ENCODE peak calls at places on chromosomes 11 and 22, in nine cellular contexts. L, H, J, F, W, G, A, D and Z are unnamed samples.

GRCh38 chr11:116851631-116852030 is 14.2 kb upstream of the APOA1 start:
- DNase-seq in L (no peak), H (no peak), J (no peak), F (peak; percentile 26), W (no peak), G (no peak), A (no peak), D (no peak), Z (peak; percentile 72)

GRCh38 chr22:19524170-19525115 is at the start of gene CLDN5:
- DNase-seq in L (no peak), H (no peak), J (no peak), F (peak; percentile 21), W (peak; percentile 53), G (no peak), A (no peak), D (no peak), Z (no peak)

GRCh38 chr11:120043323-120043945 is 94.5 kb downstream of the TRIM29 start:
- DNase-seq in L (no peak), H (no peak), J (no peak), F (no peak), W (peak; percentile 47), G (no peak), A (no peak), D (no peak), Z (no peak)

GRCh38 chr11:92457250-92457649 is 232.6 kb downstream of the FAT3 start:
- DNase-seq in L (no peak), H (peak; percentile 2), J (peak; percentile 68), F (peak; percentile 60), W (no peak), G (no peak), A (no peak), D (no peak), Z (no peak)

GRCh38 chr11:129489254-129489653 is 113.6 kb downstream of the BARX2 start:
- DNase-seq in L (no peak), H (no peak), J (no peak), F (no peak), W (no peak), G (no peak), A (no peak), D (no peak), Z (no peak)

GRCh38 chr11:86869531-86869930 is 69.2 kb downstream of the PRSS23 start:
- DNase-seq in L (no peak), H (no peak), J (no peak), F (no peak), W (no peak), G (no peak), A (no peak), D (no peak), Z (no peak)

GRCh38 chr11:77411238-77411637 is 62.7 kb downstream of the PAK1 start:
- DNase-seq in L (no peak), H (peak; percentile 24), J (peak; percentile 23), F (peak; percentile 36), W (no peak), G (no peak), A (peak; percentile 2), D (no peak), Z (peak; percentile 4)

GRCh38 chr22:38137876-38138687 is 27.6 kb upstream of the BAIAP2L2 start:
- DNase-seq in L (no peak), H (no peak), J (no peak), F (no peak), W (peak; percentile 37), G (no peak), A (no peak), D (no peak), Z (no peak)

GRCh38 chr11:46658259-46658658 is 40.9 kb downstream of the ATG13 start:
- DNase-seq in L (no peak), H (peak; percentile 87), J (peak; percentile 73), F (peak; percentile 68), W (peak; percentile 67), G (no peak), A (no peak), D (no peak), Z (no peak)

GRCh38 chr11:119205080-119205479 is 1.1 kb upstream of the CBL start:
- DNase-seq in L (no peak), H (no peak), J (no peak), F (no peak), W (peak; percentile 65), G (no peak), A (no peak), D (no peak), Z (no peak)

GRCh38 chr11:43341159-43341558 is 17.6 kb upstream of the TTC17 start:
- DNase-seq in L (no peak), H (no peak), J (no peak), F (no peak), W (no peak), G (no peak), A (no peak), D (no peak), Z (no peak)

GRCh38 chr11:70611890-70612289 is 213.6 kb downstream of the CTTN start:
- DNase-seq in L (no peak), H (no peak), J (no peak), F (no peak), W (no peak), G (no peak), A (no peak), D (no peak), Z (peak; percentile 43)

GRCh38 chr22:40305625-40306024 is 40.7 kb upstream of the ADSL start:
- DNase-seq in L (no peak), H (no peak), J (no peak), F (no peak), W (no peak), G (no peak), A (no peak), D (no peak), Z (no peak)

GRCh38 chr11:36057372-36058045 is 113.6 kb downstream of the LDLRAD3 start:
- DNase-seq in L (no peak), H (peak; percentile 46), J (peak; percentile 86), F (no peak), W (peak; percentile 74), G (no peak), A (no peak), D (no peak), Z (no peak)

GRCh38 chr11:121864660-121865059 is 251.4 kb downstream of the BLID start:
- DNase-seq in L (no peak), H (no peak), J (no peak), F (no peak), W (no peak), G (no peak), A (no peak), D (no peak), Z (no peak)

GRCh38 chr22:49935561-49935960 is 17.1 kb downstream of the CRELD2 start:
- DNase-seq in L (no peak), H (no peak), J (peak; percentile 64), F (no peak), W (no peak), G (no peak), A (no peak), D (no peak), Z (no peak)

GRCh38 chr11:126514061-126514713 is 158.7 kb downstream of the ST3GAL4 start:
- DNase-seq in L (no peak), H (peak; percentile 32), J (no peak), F (no peak), W (no peak), G (no peak), A (no peak), D (no peak), Z (no peak)

GRCh38 chr11:113193894-113194293 is 120.5 kb upstream of the TTC12 start:
- DNase-seq in L (no peak), H (peak; percentile 33), J (no peak), F (peak; percentile 52), W (no peak), G (no peak), A (no peak), D (no peak), Z (no peak)

GRCh38 chr11:12109591-12110196 is 696 bp upstream of the MICAL2 start:
- DNase-seq in L (no peak), H (no peak), J (no peak), F (no peak), W (no peak), G (no peak), A (no peak), D (no peak), Z (no peak)

GRCh38 chr11:10528121-10528520 is 12.9 kb downstream of the RNF141 start:
- DNase-seq in L (no peak), H (peak; percentile 29), J (no peak), F (no peak), W (no peak), G (no peak), A (no peak), D (no peak), Z (no peak)

GRCh38 chr11:75896843-75897419 is 81.9 kb downstream of the UVRAG start:
- DNase-seq in L (peak; percentile 12), H (peak; percentile 56), J (peak; percentile 54), F (peak; percentile 40), W (no peak), G (peak; percentile 70), A (no peak), D (peak; percentile 16), Z (peak; percentile 39)

GRCh38 chr11:17988465-17988864 is 24.4 kb downstream of the SERGEF start:
- DNase-seq in L (no peak), H (no peak), J (no peak), F (no peak), W (no peak), G (no peak), A (no peak), D (no peak), Z (no peak)

GRCh38 chr11:124583827-124584226 is 14.0 kb downstream of the OR8A1 start:
- DNase-seq in L (no peak), H (no peak), J (no peak), F (no peak), W (no peak), G (no peak), A (no peak), D (no peak), Z (no peak)

GRCh38 chr11:65766535-65766934 is 14.2 kb downstream of the AP5B1 start:
- DNase-seq in L (no peak), H (peak; percentile 92), J (peak; percentile 56), F (peak; percentile 71), W (no peak), G (no peak), A (no peak), D (no peak), Z (no peak)

GRCh38 chr11:14309425-14310192 is 49.4 kb downstream of the RRAS2 start:
- DNase-seq in L (no peak), H (no peak), J (no peak), F (no peak), W (no peak), G (no peak), A (no peak), D (no peak), Z (no peak)

GRCh38 chr11:128550261-128550821 is 37.0 kb downstream of the ETS1 start:
- DNase-seq in L (no peak), H (no peak), J (no peak), F (no peak), W (no peak), G (no peak), A (no peak), D (no peak), Z (no peak)

GRCh38 chr11:85029964-85030363 is 597.2 kb downstream of the DLG2 start:
- DNase-seq in L (no peak), H (no peak), J (no peak), F (peak; percentile 30), W (no peak), G (no peak), A (no peak), D (no peak), Z (no peak)

GRCh38 chr22:36689583-36689982 is 14.0 kb downstream of the CACNG2 start:
- DNase-seq in L (no peak), H (no peak), J (no peak), F (no peak), W (no peak), G (no peak), A (no peak), D (no peak), Z (no peak)

GRCh38 chr11:70577258-70577603 is 178.9 kb downstream of the CTTN start:
- DNase-seq in L (no peak), H (no peak), J (no peak), F (no peak), W (no peak), G (no peak), A (no peak), D (no peak), Z (no peak)

GRCh38 chr22:17300926-17301325 is 68.3 kb upstream of the CECR2 start:
- DNase-seq in L (no peak), H (no peak), J (no peak), F (no peak), W (no peak), G (no peak), A (no peak), D (peak; percentile 34), Z (no peak)

GRCh38 chr22:50504245-50505211 is 3.0 kb downstream of the LMF2 start:
- DNase-seq in L (no peak), H (no peak), J (no peak), F (no peak), W (no peak), G (no peak), A (no peak), D (no peak), Z (no peak)